ENCODE peak calls at places on chromosomes 16 and 17, in four cellular contexts. F is HCT116, X is K562, P is IMR-90. T is an unnamed sample.

GRCh38 chr16:81899601-81900000 is 111.7 kb downstream of the SDR42E1 start:
- DNase-seq in X (no peak), P (no peak), F (no peak), T (no peak)

GRCh38 chr17:80414803-80415625 is at the start of gene ENDOV:
- DNase-seq in F (peak), X (peak), P (peak), T (peak)

GRCh38 chr16:28596115-28596630 is 677 bp downstream of the SULT1A2 start:
- DNase-seq in F (no peak), X (peak), P (no peak), T (no peak)

GRCh38 chr17:9419932-9420453 is 155.6 kb downstream of the STX8 start:
- DNase-seq in F (no peak), X (no peak), P (peak), T (no peak)

GRCh38 chr17:47632991-47633390 is 16.7 kb upstream of the KPNB1 start:
- DNase-seq in P (no peak), F (no peak), X (no peak), T (no peak)

GRCh38 chr16:12452549-12452948 is 351.1 kb downstream of the CPPED1 start:
- DNase-seq in X (no peak), F (no peak), P (no peak), T (no peak)

GRCh38 chr16:51465026-51465425 is 314.0 kb upstream of the SALL1 start:
- DNase-seq in X (no peak), P (peak), F (no peak), T (no peak)

GRCh38 chr16:50645858-50646257 is 35.3 kb downstream of the SNX20 start:
- DNase-seq in X (no peak), P (no peak), F (no peak), T (no peak)

GRCh38 chr17:65181237-65182061 is 44.3 kb downstream of the RGS9 start:
- DNase-seq in P (no peak), F (no peak), X (no peak), T (peak)

GRCh38 chr17:63434951-63435571 is 11.0 kb downstream of the CYB561 start:
- DNase-seq in X (no peak), P (peak), F (peak), T (peak)

GRCh38 chr17:29005936-29006438 is at the start of gene SEZ6:
- DNase-seq in F (peak), X (peak), P (peak), T (peak)

GRCh38 chr17:8161289-8162231 is 1.2 kb downstream of the VAMP2 start:
- DNase-seq in F (no peak), P (no peak), X (no peak), T (no peak)

GRCh38 chr17:58315281-58315711 is 13.3 kb downstream of the TSPOAP1 start:
- DNase-seq in F (no peak), P (no peak), X (no peak), T (peak)

GRCh38 chr17:82012482-82013295 is 10.0 kb downstream of the CENPX start:
- DNase-seq in F (no peak), P (no peak), X (no peak), T (no peak)

GRCh38 chr16:19524866-19525723 is 1.4 kb downstream of the CCP110 start:
- DNase-seq in P (peak), X (no peak), F (no peak), T (no peak)

GRCh38 chr16:21116148-21116693 is 34.4 kb downstream of the DNAH3 start:
- DNase-seq in X (peak), P (no peak), F (no peak), T (no peak)

GRCh38 chr16:22859925-22860324 is 46.0 kb downstream of the HS3ST2 start:
- DNase-seq in P (no peak), F (no peak), X (no peak), T (no peak)

GRCh38 chr17:65561394-65562205 is at the start of gene AXIN2:
- DNase-seq in P (peak), F (peak), X (peak), T (peak)

GRCh38 chr17:42760652-42761581 is at the start of gene RAMP2:
- DNase-seq in X (no peak), F (no peak), P (no peak), T (peak)

GRCh38 chr17:38458521-38458920 is 30.3 kb downstream of the ARHGAP23 start:
- DNase-seq in X (no peak), P (no peak), F (no peak), T (no peak)

GRCh38 chr16:11916524-11917285 is 949 bp upstream of the GSPT1 start:
- DNase-seq in P (peak), F (no peak), X (peak), T (no peak)

GRCh38 chr16:10736926-10737625 is 6.6 kb upstream of the NUBP1 start:
- DNase-seq in F (peak), X (peak), P (peak), T (peak)

GRCh38 chr16:4435668-4436067 is 10.0 kb downstream of the DNAJA3 start:
- DNase-seq in X (no peak), F (no peak), P (peak), T (no peak)

GRCh38 chr16:88373927-88374492 is 8.7 kb upstream of the ZNF469 start:
- DNase-seq in X (no peak), P (no peak), F (no peak), T (no peak)

GRCh38 chr16:47204736-47205499 is 61.2 kb upstream of the NETO2 start:
- DNase-seq in F (no peak), P (no peak), X (no peak), T (no peak)

GRCh38 chr17:8012996-8013640 is 10.7 kb downstream of the GUCY2D start:
- DNase-seq in F (no peak), X (no peak), P (no peak), T (no peak)

GRCh38 chr16:3472878-3473595 is 22.3 kb downstream of the C16orf90 start:
- DNase-seq in F (no peak), P (no peak), X (no peak), T (no peak)

GRCh38 chr16:505479-506245 is 21.9 kb upstream of the CAPN15 start:
- DNase-seq in X (no peak), P (no peak), F (no peak), T (no peak)

GRCh38 chr17:14393723-14394122 is 92.8 kb downstream of the HS3ST3B1 start:
- DNase-seq in P (no peak), F (no peak), X (no peak), T (no peak)

GRCh38 chr17:14389656-14390055 is 88.8 kb downstream of the HS3ST3B1 start:
- DNase-seq in F (no peak), P (no peak), X (no peak), T (no peak)

GRCh38 chr17:14396542-14396941 is 95.7 kb downstream of the HS3ST3B1 start:
- DNase-seq in X (no peak), F (no peak), P (peak), T (no peak)

GRCh38 chr17:14398766-14399165 is 97.9 kb downstream of the HS3ST3B1 start:
- DNase-seq in X (no peak), P (no peak), F (no peak), T (no peak)

GRCh38 chr17:14395255-14395654 is 94.4 kb downstream of the HS3ST3B1 start:
- DNase-seq in X (no peak), F (no peak), P (no peak), T (no peak)
- H3K9ac ChIP-seq in X (no peak), F (no peak), P (no peak), T (no peak)

GRCh38 chr17:21199311-21199710 is 14.7 kb downstream of the TMEM11 start:
- DNase-seq in P (no peak), X (no peak), F (no peak), T (no peak)
- H3K9ac ChIP-seq in P (no peak), X (no peak), F (no peak), T (no peak)

GRCh38 chr17:60247836-60248461 is 98.2 kb downstream of the CA4 start:
- DNase-seq in F (no peak), X (no peak), P (no peak), T (no peak)
- H3K9ac ChIP-seq in F (no peak), X (no peak), P (no peak), T (no peak)

GRCh38 chr17:44557653-44558285 is 485 bp downstream of the FZD2 start:
- DNase-seq in F (no peak), P (peak), X (no peak), T (no peak)

GRCh38 chr17:44561237-44561623 is 3.9 kb downstream of the FZD2 start:
- DNase-seq in F (no peak), X (no peak), P (no peak), T (no peak)

GRCh38 chr17:44556854-44557606 is at the start of gene FZD2:
- DNase-seq in X (peak), P (peak), F (peak), T (peak)

GRCh38 chr17:44558349-44559287 is 1.3 kb downstream of the FZD2 start:
- DNase-seq in P (peak), X (no peak), F (no peak), T (no peak)

DNA sequence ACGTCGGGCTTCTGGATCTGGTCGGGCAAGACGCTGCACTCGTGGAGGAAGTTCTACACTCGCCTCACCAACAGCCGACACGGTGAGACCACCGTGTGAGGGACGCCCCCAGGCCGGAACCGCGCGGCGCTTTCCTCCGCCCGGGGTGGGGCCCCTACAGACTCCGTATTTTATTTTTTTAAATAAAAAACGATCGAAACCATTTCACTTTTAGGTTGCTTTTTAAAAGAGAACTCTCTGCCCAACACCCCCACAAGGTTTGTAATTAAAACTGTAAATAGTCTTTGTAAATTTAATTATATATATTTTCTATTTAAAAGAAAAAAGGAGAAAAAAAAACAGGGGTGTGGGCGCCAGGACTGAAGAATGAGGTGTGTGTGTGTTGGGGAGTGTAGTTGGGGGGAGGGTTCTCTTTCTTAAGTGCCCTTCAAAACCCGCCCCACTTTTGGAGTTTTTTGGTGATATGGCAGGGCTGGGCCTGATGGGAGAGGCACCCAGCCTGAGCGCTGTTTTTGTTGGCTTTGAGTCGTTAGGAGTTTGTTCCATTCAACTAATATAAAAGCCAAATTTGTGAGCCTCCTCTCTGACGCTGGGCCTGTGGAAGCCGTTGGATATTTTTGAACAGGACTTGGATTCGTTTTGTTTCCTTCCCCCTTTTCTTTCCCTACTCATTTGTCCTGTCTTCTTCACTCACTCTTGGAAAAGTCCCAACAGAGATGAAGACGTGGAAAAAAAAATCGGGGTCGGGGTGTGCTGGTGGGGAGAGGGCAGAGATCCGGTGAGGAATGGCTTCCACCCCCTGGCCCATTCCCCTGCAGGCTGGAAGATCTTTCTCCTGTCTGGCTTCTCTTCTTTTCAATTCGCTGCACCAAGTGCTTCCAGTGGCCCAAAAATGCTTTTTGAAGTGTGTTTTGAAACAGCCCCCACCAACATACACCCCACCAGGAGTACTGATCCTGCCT is 2.3 kb downstream of the FZD2 start:
- DNase-seq in F (no peak), P (no peak), X (no peak), T (no peak)
- H3K9ac ChIP-seq in F (no peak), P (peak), X (peak), T (no peak)

DNA sequence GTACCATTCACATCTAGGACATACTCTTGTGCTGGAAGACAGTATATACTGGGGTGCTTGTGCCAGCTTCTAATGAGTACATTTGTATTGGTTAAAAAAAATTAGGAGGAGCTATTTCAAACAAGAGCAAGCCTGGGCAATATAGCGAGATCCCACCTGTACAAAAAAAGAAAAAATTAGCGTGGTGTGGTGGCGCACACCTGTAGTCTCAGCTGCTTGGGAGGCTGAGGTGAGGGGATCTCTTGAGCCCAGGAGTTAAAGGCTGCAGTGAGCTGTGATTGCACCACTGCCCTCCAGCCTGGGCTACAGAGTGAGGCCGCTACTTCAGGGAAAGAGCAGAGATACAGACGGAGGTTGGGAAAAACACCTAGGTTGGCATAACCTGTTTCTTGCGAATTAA is 1.2 kb downstream of the MRTFB start:
- DNase-seq in P (no peak), X (no peak), F (no peak), T (no peak)
- H3K9ac ChIP-seq in P (peak), X (no peak), F (peak), T (peak)

T was measured in DND-41.